ENCODE peak calls at places on chromosomes 12 and 14, in four cellular contexts. M is HepG2, U is K562, V is SK-N-SH. H is an unnamed sample.

GRCh38 chr12:29314421-29314820 is 66.6 kb downstream of the ERGIC2 start:
- DNase-seq in U (no peak), M (no peak), V (no peak), H (no peak)

GRCh38 chr12:89731064-89731463 is 22.4 kb upstream of the ATP2B1 start:
- DNase-seq in M (no peak), V (no peak), U (no peak), H (no peak)

GRCh38 chr12:80154261-80154660 is 54.9 kb downstream of the OTOGL start:
- DNase-seq in U (no peak), M (no peak), V (no peak), H (no peak)

GRCh38 chr12:1917172-1918070 is 1.0 kb downstream of the CACNA2D4 start:
- DNase-seq in M (no peak), V (peak), U (peak), H (no peak)

GRCh38 chr12:132356686-132357622 is 27.6 kb upstream of the GALNT9 start:
- DNase-seq in M (no peak), V (no peak), U (peak), H (peak)

GRCh38 chr14:56390859-56391258 is 188.7 kb upstream of the TMEM260 start:
- DNase-seq in M (no peak), V (no peak), U (no peak), H (peak)

GRCh38 chr14:84112589-84112988 is 1417.4 kb upstream of the FLRT2 start:
- DNase-seq in U (no peak), M (no peak), V (no peak), H (no peak)

GRCh38 chr12:31900271-31900670 is 58.9 kb upstream of the RESF1 start:
- DNase-seq in V (no peak), U (no peak), M (no peak), H (no peak)

GRCh38 chr12:116026346-116026745 is 251.1 kb downstream of the MED13L start:
- DNase-seq in U (no peak), V (no peak), M (no peak), H (no peak)

GRCh38 chr14:104928391-104929133 is 3.9 kb downstream of the PLD4 start:
- DNase-seq in U (no peak), M (no peak), V (no peak), H (no peak)

GRCh38 chr12:57737467-57738141 is 938 bp downstream of the AGAP2 start:
- DNase-seq in U (no peak), M (no peak), V (peak), H (no peak)

GRCh38 chr12:32896438-32897275 is at the start of gene PKP2:
- DNase-seq in M (peak), V (peak), U (peak), H (peak)

GRCh38 chr14:36502558-36503508 is 17.2 kb downstream of the NKX2-1 start:
- DNase-seq in U (no peak), M (no peak), V (no peak), H (no peak)

GRCh38 chr12:123106640-123107359 is 44.1 kb downstream of the PITPNM2 start:
- DNase-seq in U (peak), M (no peak), V (no peak), H (no peak)

GRCh38 chr14:29927596-29928341 is at the start of gene PRKD1:
- DNase-seq in M (peak), V (peak), U (peak), H (no peak)

GRCh38 chr12:32467959-32468863 is 68.9 kb downstream of the FGD4 start:
- DNase-seq in U (no peak), M (no peak), V (no peak), H (no peak)

GRCh38 chr14:36604757-36605505 is 22.5 kb upstream of the NKX2-8 start:
- DNase-seq in U (peak), V (peak), M (peak), H (peak)

GRCh38 chr12:32049956-32050355 is 56.7 kb upstream of the BICD1 start:
- DNase-seq in M (no peak), U (no peak), V (no peak), H (no peak)

GRCh38 chr12:29088611-29089219 is 60.4 kb upstream of the FAR2 start:
- DNase-seq in M (peak), U (no peak), V (peak), H (no peak)

GRCh38 chr12:100733817-100734593 is 60.6 kb upstream of the ANO4 start:
- DNase-seq in V (no peak), U (no peak), M (peak), H (no peak)

GRCh38 chr14:76926521-76927251 is 100.5 kb downstream of the LRRC74A start:
- DNase-seq in U (peak), V (peak), M (no peak), H (no peak)

GRCh38 chr14:77175843-77176242 is 5.8 kb upstream of the TMEM63C start:
- DNase-seq in V (no peak), M (no peak), U (no peak), H (no peak)

GRCh38 chr12:1795221-1795784 is 25.1 kb upstream of the LRTM2 start:
- DNase-seq in V (peak), U (no peak), M (no peak), H (no peak)

GRCh38 chr12:103556890-103557667 is 30.0 kb upstream of the STAB2 start:
- DNase-seq in U (no peak), V (no peak), M (no peak), H (no peak)

GRCh38 chr12:109709401-109710278 is 4.0 kb upstream of the FAM222A start:
- DNase-seq in U (no peak), M (no peak), V (no peak), H (no peak)

GRCh38 chr12:21697829-21698630 is 40.4 kb upstream of the LDHB start:
- DNase-seq in V (peak), M (peak), U (no peak), H (peak)

GRCh38 chr14:67900188-67900587 is 80.6 kb downstream of the RAD51B start:
- DNase-seq in M (no peak), U (no peak), V (no peak), H (no peak)

GRCh38 chr12:91127296-91127695 is 16.0 kb upstream of the LUM start:
- DNase-seq in U (no peak), M (no peak), V (no peak), H (no peak)

GRCh38 chr14:100031506-100032281 is 33.5 kb upstream of the EVL start:
- DNase-seq in M (no peak), U (no peak), V (no peak), H (no peak)

GRCh38 chr12:43835264-43835655 is 621 bp upstream of the TMEM117 start:
- DNase-seq in M (no peak), V (no peak), U (no peak), H (no peak)

GRCh38 chr12:43836455-43836989 is 641 bp downstream of the TMEM117 start:
- DNase-seq in U (no peak), M (peak), V (peak), H (no peak)

GRCh38 chr12:43835656-43836454 is at the start of gene TMEM117:
- DNase-seq in V (peak), M (peak), U (peak), H (peak)

GRCh38 chr12:43826681-43827458 is 9.0 kb upstream of the TMEM117 start:
- DNase-seq in M (no peak), V (no peak), U (no peak), H (no peak)

GRCh38 chr12:43832506-43833168 is 3.2 kb upstream of the TMEM117 start:
- DNase-seq in U (no peak), V (no peak), M (no peak), H (no peak)
- TF ChIP-seq YY1 in U (no peak), V (no peak), M (no peak), H (no peak)

GRCh38 chr12:62635630-62636029 is 169.0 kb downstream of the MON2 start:
- DNase-seq in U (no peak), V (no peak), M (peak), H (no peak)

GRCh38 chr12:62643470-62643869 is 176.8 kb downstream of the MON2 start:
- DNase-seq in V (no peak), M (no peak), U (no peak), H (no peak)

GRCh38 chr12:62642509-62642908 is 175.9 kb downstream of the MON2 start:
- DNase-seq in U (no peak), V (no peak), M (no peak), H (no peak)

GRCh38 chr12:62637679-62638078 is 171.1 kb downstream of the MON2 start:
- DNase-seq in V (no peak), U (no peak), M (no peak), H (no peak)

DNA sequence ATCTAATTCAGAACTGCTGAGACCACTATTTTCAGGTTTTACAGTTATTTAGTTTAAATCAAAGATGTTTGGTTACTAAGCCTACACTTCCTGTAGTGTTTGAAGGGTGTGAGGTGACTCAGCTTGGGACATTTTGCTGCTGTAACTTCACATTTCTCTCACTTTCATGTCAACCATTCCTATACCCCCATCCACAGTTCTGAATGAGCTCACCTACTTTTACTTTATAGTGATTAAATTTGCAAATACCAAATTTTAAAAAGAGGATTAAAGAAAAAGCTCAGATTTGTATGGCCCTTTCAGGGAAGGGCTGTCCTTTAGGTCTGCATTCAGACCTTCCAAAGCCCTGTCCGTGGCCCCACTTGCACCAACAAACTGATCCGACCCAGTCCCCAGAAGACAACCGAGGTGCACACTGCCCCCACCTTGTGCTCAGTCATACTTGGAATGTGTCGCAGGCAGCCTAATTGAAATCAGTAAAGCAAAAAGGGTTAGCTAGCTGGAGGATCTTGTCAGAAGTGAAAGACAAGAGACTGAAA is 174.4 kb downstream of the MON2 start:
- DNase-seq in V (no peak), U (no peak), M (no peak), H (no peak)
- H3K9ac ChIP-seq in V (no peak), U (peak), M (no peak), H (no peak)

GRCh38 chr12:50589650-50590435 is 85.1 kb downstream of the DIP2B start:
- DNase-seq in U (no peak), V (no peak), M (no peak), H (no peak)
- TF ChIP-seq YY1 in U (peak), V (peak), M (no peak), H (no peak)

DNA sequence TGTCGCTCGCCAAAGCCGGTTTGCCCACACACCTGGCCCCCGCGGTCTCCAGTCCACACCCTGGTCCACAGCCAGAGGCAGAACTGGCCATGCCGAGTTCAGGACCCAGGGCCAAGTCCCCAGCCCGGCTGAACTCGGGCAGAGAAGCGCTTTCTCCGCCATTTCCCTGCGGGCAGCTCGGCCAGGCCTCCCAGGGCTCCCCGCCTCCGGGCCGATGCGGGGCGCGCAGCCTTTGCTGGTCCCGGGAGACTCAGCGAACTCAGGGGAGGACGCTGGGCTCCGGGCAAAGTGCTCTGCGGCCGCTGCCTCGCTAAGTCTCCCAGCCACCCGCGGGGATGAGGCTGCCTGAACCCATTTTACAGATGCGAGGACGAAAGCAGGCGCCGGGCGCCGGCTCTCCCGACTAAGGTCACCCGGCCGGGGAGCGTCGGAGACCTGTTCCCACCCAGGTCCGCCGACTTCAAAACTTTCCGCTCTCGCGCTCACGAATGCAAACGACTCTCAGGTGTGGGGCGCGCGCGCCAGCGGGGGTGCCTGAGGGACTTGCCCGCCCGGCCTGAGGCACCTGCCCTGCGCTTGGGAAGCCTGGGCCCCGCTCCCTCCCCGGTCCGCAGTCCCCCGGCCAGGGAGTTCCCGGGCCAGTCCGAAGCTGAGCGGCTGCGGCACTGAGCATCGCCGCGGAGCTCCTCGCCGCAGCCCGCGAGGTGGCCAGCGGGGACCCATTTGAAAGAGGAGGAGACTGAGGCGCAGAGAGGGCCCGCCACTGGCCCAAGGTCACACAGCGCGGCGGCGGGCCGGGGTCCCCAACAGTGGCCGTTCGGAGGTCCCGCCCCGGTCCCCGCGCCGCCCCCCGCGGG is 627 bp downstream of the TESC start:
- DNase-seq in U (peak), V (peak), M (no peak), H (no peak)
- H3K9ac ChIP-seq in U (peak), V (no peak), M (peak), H (peak)

GRCh38 chr12:56722832-56723231 is 2.3 kb downstream of the NACA start:
- DNase-seq in V (no peak), U (no peak), M (no peak), H (no peak)

GRCh38 chr12:56724989-56725722 is at the start of gene NACA:
- DNase-seq in V (peak), U (peak), M (peak), H (peak)

GRCh38 chr12:56723352-56723751 is 1.7 kb downstream of the NACA start:
- DNase-seq in V (no peak), M (no peak), U (no peak), H (no peak)

GRCh38 chr12:56724660-56724988 is 475 bp downstream of the NACA start:
- DNase-seq in U (no peak), V (no peak), M (no peak), H (no peak)

DNA sequence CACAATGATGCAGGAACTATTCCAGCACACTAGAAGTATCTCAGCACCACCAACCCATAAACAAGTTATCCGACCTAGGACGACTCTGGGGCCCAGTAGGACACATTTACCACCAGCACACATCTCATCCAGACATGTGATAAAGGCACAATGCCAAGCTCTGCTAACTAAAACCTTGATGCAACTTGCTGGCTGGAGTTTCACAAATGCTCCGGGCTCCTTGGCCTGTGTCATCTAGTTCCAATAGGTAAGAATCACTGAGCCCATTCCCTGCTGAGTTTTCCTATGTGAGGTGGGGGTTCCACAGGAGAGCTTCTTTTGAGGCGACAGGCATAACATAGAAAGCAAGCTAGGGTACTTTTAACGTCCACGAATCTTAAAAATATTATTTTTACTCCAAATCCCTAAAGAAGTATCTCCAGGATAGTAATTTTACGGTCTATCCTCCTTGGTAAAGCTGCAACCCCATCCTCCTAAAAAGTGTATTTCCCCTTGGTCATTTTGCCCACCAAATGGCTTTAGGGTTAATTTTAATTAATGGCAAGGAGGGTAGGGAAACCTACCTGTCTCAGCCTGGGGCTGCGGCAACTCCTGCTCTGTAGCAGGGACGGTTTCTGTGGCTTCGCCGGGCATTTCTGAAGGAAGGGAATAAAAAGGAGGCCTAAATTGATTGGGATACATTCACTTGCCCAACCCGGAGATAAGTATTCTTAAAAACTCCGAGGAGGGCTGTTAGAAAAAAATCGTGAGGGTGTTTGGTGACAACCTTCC is 1.0 kb downstream of the NACA start:
- DNase-seq in V (no peak), U (no peak), M (peak), H (no peak)
- TF ChIP-seq YY1 in V (no peak), U (no peak), M (no peak), H (no peak)

GRCh38 chr12:84502180-84502857 is 410.3 kb downstream of the SLC6A15 start:
- DNase-seq in M (no peak), U (no peak), V (no peak), H (no peak)
- H3K9ac ChIP-seq in M (no peak), U (no peak), V (no peak), H (no peak)

DNA sequence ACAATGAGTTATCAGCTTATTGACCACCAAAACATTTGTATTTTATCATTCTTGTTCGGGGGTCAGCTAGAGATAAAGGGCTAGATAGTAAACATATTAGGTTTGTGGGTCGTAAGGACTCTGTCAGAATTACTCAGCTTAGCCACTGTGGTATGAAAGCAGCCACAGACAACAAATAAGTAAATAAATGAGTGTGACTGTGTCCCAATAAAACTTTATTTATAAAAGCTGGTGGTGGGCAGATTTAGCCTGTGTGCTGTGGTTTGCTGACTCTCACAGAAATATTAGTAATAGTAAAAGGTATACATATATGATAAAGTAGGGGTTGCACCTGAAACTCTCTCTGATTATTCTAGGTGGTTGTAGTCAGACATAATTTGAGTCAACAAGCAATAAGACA is 56.1 kb downstream of the TPH2 start:
- DNase-seq in M (no peak), V (no peak), U (no peak), H (no peak)
- TF ChIP-seq YY1 in M (no peak), V (no peak), U (no peak), H (no peak)

GRCh38 chr14:53153702-53154112 is 584 bp upstream of the DDHD1 start:
- DNase-seq in V (no peak), U (no peak), M (no peak), H (no peak)
- H3K9ac ChIP-seq in V (no peak), U (peak), M (peak), H (peak)

GRCh38 chr12:7434670-7435069 is 9.3 kb downstream of the CD163L1 start:
- DNase-seq in U (no peak), M (no peak), V (no peak), H (no peak)

GRCh38 chr12:7433276-7433822 is 10.6 kb downstream of the CD163L1 start:
- DNase-seq in U (no peak), V (no peak), M (peak), H (no peak)

GRCh38 chr12:7431993-7432685 is 11.8 kb downstream of the CD163L1 start:
- DNase-seq in U (no peak), M (no peak), V (no peak), H (no peak)
- TF ChIP-seq YY1 in U (no peak), M (no peak), V (no peak), H (no peak)

DNA sequence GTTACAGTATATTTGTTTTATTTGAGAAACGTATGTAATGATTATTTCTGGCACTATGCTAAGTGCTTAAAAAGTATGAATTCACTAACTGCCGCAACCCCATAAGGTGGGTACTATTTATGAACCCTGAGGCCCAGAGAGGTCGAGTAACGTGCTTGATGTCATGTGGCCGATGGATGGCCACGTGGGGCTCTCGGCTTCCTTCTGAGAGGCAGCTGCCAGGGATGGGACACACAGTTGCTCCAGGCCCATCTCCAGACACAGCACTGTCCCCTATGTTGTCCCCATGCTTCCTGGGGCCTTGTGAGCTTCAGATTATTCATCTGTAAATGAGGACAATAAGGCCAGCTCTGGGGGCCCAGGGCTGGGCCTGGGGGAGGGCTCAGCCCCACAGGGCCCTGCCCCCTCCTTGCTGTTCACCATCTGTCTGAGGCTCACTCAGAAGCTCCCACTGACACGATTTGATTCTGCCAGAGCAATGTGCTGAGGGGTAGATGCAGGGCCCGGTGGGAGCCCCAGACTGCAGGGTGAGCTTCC is 115.0 kb downstream of the CALM1 start:
- DNase-seq in M (no peak), U (no peak), V (no peak), H (no peak)
- H3K9ac ChIP-seq in M (peak), U (peak), V (no peak), H (peak)

H was measured in NT2/D1.